ENCODE peak calls at places on chromosomes 11 and 22, in eight cellular contexts. E is transverse colon, W is A549, G is esophagus squamous epithelium, Q is adrenal gland, L is testis, X is Peyer's patch, Y is tibial nerve. M is an unnamed sample.

GRCh38 chr11:57444362-57445074 is 15.8 kb upstream of the RTN4RL2 start:
- DNase-seq in E (no peak), W (peak; percentile 61), G (no peak), Q (peak; percentile 52), L (no peak), X (no peak), Y (no peak), M (no peak)

GRCh38 chr11:120894207-120894989 is 129.5 kb upstream of the TBCEL start:
- DNase-seq in E (no peak), W (no peak), G (no peak), Q (no peak), L (no peak), X (no peak), Y (no peak), M (no peak)

GRCh38 chr11:75351541-75352416 is at the start of gene ARRB1:
- DNase-seq in E (peak; percentile 81), W (peak; percentile 70), G (no peak), Q (peak; percentile 60), L (peak; percentile 53), X (peak; percentile 90), Y (peak; percentile 30), M (peak; percentile 52)

GRCh38 chr22:44399196-44399837 is 86.6 kb upstream of the SHISAL1 start:
- DNase-seq in E (peak; percentile 1), W (no peak), G (no peak), Q (peak; percentile 0), L (peak; percentile 2), X (no peak), Y (peak; percentile 3), M (peak; percentile 4)

GRCh38 chr11:17578296-17578695 is 31.2 kb downstream of the OTOG start:
- DNase-seq in E (no peak), W (no peak), G (no peak), Q (no peak), L (no peak), X (no peak), Y (no peak), M (no peak)

GRCh38 chr22:46070722-46071450 is 79.4 kb upstream of the PPARA start:
- DNase-seq in E (peak; percentile 68), W (no peak), G (no peak), Q (peak; percentile 68), L (peak; percentile 72), X (peak; percentile 82), Y (peak; percentile 56), M (peak; percentile 60)

GRCh38 chr11:102927624-102927990 is 27.9 kb downstream of the MMP13 start:
- DNase-seq in E (no peak), W (no peak), G (no peak), Q (no peak), L (no peak), X (no peak), Y (no peak), M (no peak)

GRCh38 chr11:73184953-73185671 is 33.0 kb upstream of the P2RY2 start:
- DNase-seq in E (peak; percentile 82), W (peak; percentile 91), G (no peak), Q (peak; percentile 75), L (peak; percentile 70), X (peak; percentile 87), Y (no peak), M (no peak)

GRCh38 chr22:30857791-30858190 is 110.8 kb downstream of the MORC2 start:
- DNase-seq in E (no peak), W (no peak), G (no peak), Q (no peak), L (no peak), X (no peak), Y (no peak), M (no peak)

GRCh38 chr22:37483594-37484114 is 2.5 kb downstream of the MFNG start:
- DNase-seq in E (no peak), W (no peak), G (no peak), Q (no peak), L (no peak), X (no peak), Y (no peak), M (no peak)

GRCh38 chr11:72824811-72825505 is 10.7 kb downstream of the ATG16L2 start:
- DNase-seq in E (no peak), W (no peak), G (no peak), Q (no peak), L (no peak), X (no peak), Y (no peak), M (no peak)

GRCh38 chr11:12251651-12252560 is 125.5 kb upstream of the PARVA start:
- DNase-seq in E (no peak), W (no peak), G (no peak), Q (no peak), L (no peak), X (no peak), Y (no peak), M (no peak)

GRCh38 chr11:1225386-1226225 is 2.7 kb downstream of the MUC5B start:
- DNase-seq in E (peak; percentile 7), W (no peak), G (no peak), Q (no peak), L (no peak), X (peak; percentile 13), Y (no peak), M (no peak)

GRCh38 chr22:43563571-43563970 is 151.8 kb downstream of the MPPED1 start:
- DNase-seq in E (no peak), W (no peak), G (no peak), Q (no peak), L (no peak), X (no peak), Y (no peak), M (no peak)

GRCh38 chr11:126725043-126725442 is 275.5 kb downstream of the KIRREL3 start:
- DNase-seq in E (no peak), W (no peak), G (no peak), Q (no peak), L (no peak), X (no peak), Y (no peak), M (no peak)

GRCh38 chr11:20020198-20020597 is 140.1 kb downstream of the DBX1 start:
- DNase-seq in E (no peak), W (no peak), G (no peak), Q (no peak), L (no peak), X (no peak), Y (no peak), M (no peak)
- H3K27ac ChIP-seq in E (no peak overlapping the region), W (peak overlapping the region; percentile 92), G (no peak overlapping the region), Q (no peak overlapping the region), L (no peak overlapping the region), X (no peak overlapping the region), Y (no peak overlapping the region), M (no peak overlapping the region)

GRCh38 chr22:49052560-49052959 is 775.1 kb downstream of the BRD1 start:
- DNase-seq in E (no peak), W (no peak), G (no peak), Q (no peak), L (no peak), X (no peak), Y (no peak), M (no peak)
- H3K4me3 ChIP-seq in E (no peak overlapping the region), W (no peak overlapping the region), G (peak overlapping the region; percentile 32), Q (no peak overlapping the region), L (peak overlapping the region; percentile 51), X (peak overlapping the region; percentile 26), Y (no peak overlapping the region), M (no peak overlapping the region)

GRCh38 chr11:68041617-68042218 is 2.9 kb downstream of the TCIRG1 start:
- DNase-seq in E (no peak), W (no peak), G (no peak), Q (no peak), L (no peak), X (no peak), Y (no peak), M (no peak)

GRCh38 chr11:68038718-68039525 is at the start of gene TCIRG1:
- DNase-seq in E (peak; percentile 92), W (peak; percentile 93), G (no peak), Q (peak; percentile 91), L (peak; percentile 83), X (peak; percentile 93), Y (peak; percentile 84), M (peak; percentile 87)

GRCh38 chr11:68039526-68040086 is 781 bp downstream of the TCIRG1 start:
- DNase-seq in E (no peak), W (no peak), G (no peak), Q (peak; percentile 48), L (no peak), X (no peak), Y (no peak), M (no peak)

GRCh38 chr11:68040957-68041591 is 2.2 kb downstream of the TCIRG1 start:
- DNase-seq in E (no peak), W (no peak), G (no peak), Q (peak; percentile 32), L (no peak), X (no peak), Y (no peak), M (no peak)

GRCh38 chr11:68040121-68040956 is 1.5 kb downstream of the TCIRG1 start:
- DNase-seq in E (peak; percentile 68), W (peak; percentile 51), G (no peak), Q (peak; percentile 77), L (peak; percentile 45), X (peak; percentile 75), Y (peak; percentile 44), M (peak; percentile 65)
- TF ChIP-seq POLR2A in E (peak; percentile 51), W (no peak), G (no peak), Q (peak; percentile 41), L (no peak), X (no peak), Y (peak; percentile 23), M (peak; percentile 32)

GRCh38 chr22:23234409-23235161 is 54.3 kb downstream of the BCR start:
- DNase-seq in E (no peak), W (no peak), G (no peak), Q (no peak), L (no peak), X (no peak), Y (no peak), M (no peak)
- H3K27ac ChIP-seq in E (no peak overlapping the region), W (no peak overlapping the region), G (no peak overlapping the region), Q (no peak overlapping the region), L (no peak overlapping the region), X (no peak overlapping the region), Y (peak overlapping the region; percentile 15), M (no peak overlapping the region)

GRCh38 chr11:44564198-44564597 is 1.3 kb upstream of the CD82 start:
- DNase-seq in E (peak; percentile 52), W (no peak), G (no peak), Q (peak; percentile 63), L (peak; percentile 75), X (peak; percentile 83), Y (no peak), M (peak; percentile 39)

GRCh38 chr11:44563716-44564115 is 1.7 kb upstream of the CD82 start:
- DNase-seq in E (no peak), W (no peak), G (no peak), Q (no peak), L (no peak), X (no peak), Y (no peak), M (no peak)

GRCh38 chr11:44565008-44565745 is at the start of gene CD82:
- DNase-seq in E (peak; percentile 100), W (peak; percentile 95), G (peak; percentile 97), Q (peak; percentile 100), L (peak; percentile 100), X (peak; percentile 100), Y (peak; percentile 100), M (peak; percentile 100)

GRCh38 chr11:44565746-44566558 is 489 bp downstream of the CD82 start:
- DNase-seq in E (no peak), W (no peak), G (no peak), Q (no peak), L (no peak), X (no peak), Y (no peak), M (no peak)

GRCh38 chr11:44564653-44565007 is 833 bp upstream of the CD82 start:
- DNase-seq in E (peak; percentile 63), W (peak; percentile 35), G (peak; percentile 29), Q (peak; percentile 89), L (peak; percentile 74), X (peak; percentile 81), Y (peak; percentile 70), M (no peak)
- H3K4me3 ChIP-seq in E (peak overlapping the region; percentile 31), W (peak overlapping the region; percentile 55), G (peak overlapping the region; percentile 52), Q (no peak overlapping the region), L (peak overlapping the region; percentile 62), X (peak overlapping the region; percentile 44), Y (peak overlapping the region; percentile 38), M (peak overlapping the region; percentile 55)